ENCODE peak calls at places on chromosome 11, in five cellular contexts. T is RPMI8226; L is OCI-LY7; F is activated CD4-positive, CD25-positive, alpha-beta regulatory T cell; H is fibroblast of the aortic adventitia. D is an unnamed sample.

GRCh38 chr11:18527512-18527911 is 770 bp upstream of the TSG101 start:
- DNase-seq in T (no peak), L (peak), F (no peak), H (peak), D (no peak)

GRCh38 chr11:130549393-130549999 is 101.1 kb downstream of the ADAMTS15 start:
- DNase-seq in T (no peak), L (no peak), F (no peak), H (peak), D (no peak)

GRCh38 chr11:31921066-31921465 is 109.9 kb upstream of the PAX6 start:
- DNase-seq in T (no peak), L (no peak), F (no peak), H (peak), D (no peak)

GRCh38 chr11:120352405-120352804 is 16.2 kb downstream of the ARHGEF12 start:
- DNase-seq in T (no peak), L (no peak), F (no peak), H (no peak), D (no peak)

GRCh38 chr11:101523634-101524260 is 60.1 kb downstream of the TRPC6 start:
- DNase-seq in T (no peak), L (no peak), F (no peak), H (no peak), D (peak)

GRCh38 chr11:77046060-77046501 is 11.9 kb downstream of the B3GNT6 start:
- DNase-seq in T (peak), L (peak), F (no peak), H (no peak), D (peak)

GRCh38 chr11:120710354-120711187 is 199.0 kb downstream of the GRIK4 start:
- DNase-seq in T (no peak), L (no peak), F (no peak), H (peak), D (peak)

GRCh38 chr11:131666006-131666405 is 295.6 kb downstream of the NTM start:
- DNase-seq in T (no peak), L (no peak), F (no peak), H (no peak), D (no peak)

D was measured in H7.